ENCODE peak calls at places on chromosomes 13 and 19, in ten cellular contexts. A is left ventricle myocardium inferior; H is cardiac muscle cell; J is colonic mucosa; X is body of pancreas; R is CD8-positive, alpha-beta T cell; K is CD8-positive, alpha-beta memory T cell; C is HCT116; F is effector memory CD4-positive, alpha-beta T cell; U is tibial artery. M is an unnamed sample.

GRCh38 chr13:33953203-33953602 is 135.3 kb downstream of the RFC3 start:
- DNase-seq in C (no peak), U (no peak), K (no peak), H (no peak), R (no peak), F (no peak), J (no peak), A (no peak), X (no peak), M (no peak)

GRCh38 chr19:50461066-50461875 is 15.0 kb upstream of the EMC10 start:
- DNase-seq in F (peak; percentile 19), J (peak; percentile 65), H (peak; percentile 69), X (peak; percentile 67), K (peak; percentile 42), R (peak; percentile 48), C (peak; percentile 48), A (peak; percentile 36), U (no peak), M (peak; percentile 90)

GRCh38 chr13:102904408-102904862 is 58.6 kb downstream of the ERCC5 start:
- DNase-seq in K (no peak), U (no peak), R (no peak), C (no peak), X (no peak), A (no peak), F (no peak), J (no peak), H (no peak), M (no peak)

GRCh38 chr19:1315470-1316166 is 29.9 kb downstream of the EFNA2 start:
- DNase-seq in X (peak; percentile 65), J (peak; percentile 73), R (no peak), F (no peak), C (peak; percentile 18), K (no peak), H (peak; percentile 67), A (peak; percentile 53), U (no peak), M (peak; percentile 86)

GRCh38 chr13:34064456-34065205 is 246.7 kb downstream of the RFC3 start:
- DNase-seq in C (no peak), H (no peak), X (no peak), U (no peak), J (no peak), F (no peak), A (no peak), K (no peak), R (no peak), M (no peak)

GRCh38 chr13:113616991-113617749 is 32.6 kb downstream of the TFDP1 start:
- DNase-seq in H (peak; percentile 76), J (no peak), X (peak; percentile 23), K (no peak), R (no peak), U (no peak), C (no peak), F (no peak), A (no peak), M (peak; percentile 76)

GRCh38 chr13:101424381-101425155 is 8.3 kb upstream of the NALCN start:
- DNase-seq in A (no peak), U (no peak), K (no peak), X (peak; percentile 24), C (no peak), H (no peak), R (no peak), J (no peak), F (no peak), M (no peak)

GRCh38 chr19:21020298-21021227 is at the start of gene ZNF430:
- DNase-seq in K (peak; percentile 90), F (peak; percentile 91), U (peak; percentile 96), R (peak; percentile 89), J (peak; percentile 97), C (peak; percentile 93), X (peak; percentile 94), A (peak; percentile 92), H (peak; percentile 96), M (peak; percentile 99)

GRCh38 chr19:40269216-40269940 is 15.8 kb downstream of the AKT2 start:
- DNase-seq in J (no peak), X (no peak), H (no peak), R (no peak), K (no peak), U (no peak), C (no peak), A (no peak), F (no peak), M (no peak)
- H3K4me1 ChIP-seq in J (no peaks in the 10 kb centered on the region), X (peaks cover 74% of the 10 kb centered on the region), H (no peaks in the 10 kb centered on the region), R (peaks cover 28% of the 10 kb centered on the region), K (peaks cover 19% of the 10 kb centered on the region), U (no peaks in the 10 kb centered on the region), C (no peaks in the 10 kb centered on the region), A (peaks cover 96% of the 10 kb centered on the region), F (no peaks in the 10 kb centered on the region), M (no peaks in the 10 kb centered on the region)

GRCh38 chr13:48400090-48400694 is 12.7 kb downstream of the LPAR6 start:
- DNase-seq in X (no peak), C (no peak), H (no peak), R (no peak), U (no peak), A (no peak), F (no peak), J (no peak), K (no peak), M (no peak)

GRCh38 chr13:48400820-48401219 is 12.1 kb downstream of the LPAR6 start:
- DNase-seq in J (no peak), K (no peak), H (no peak), A (no peak), U (no peak), F (no peak), R (no peak), C (no peak), X (no peak), M (no peak)

GRCh38 chr13:48401480-48401879 is 11.4 kb downstream of the LPAR6 start:
- DNase-seq in U (no peak), F (no peak), H (no peak), X (no peak), C (no peak), A (no peak), R (no peak), J (no peak), K (no peak), M (no peak)

GRCh38 chr13:48397744-48398143 is 15.2 kb downstream of the LPAR6 start:
- DNase-seq in X (no peak), U (no peak), H (no peak), R (no peak), K (no peak), J (no peak), C (no peak), A (no peak), F (no peak), M (no peak)

DNA sequence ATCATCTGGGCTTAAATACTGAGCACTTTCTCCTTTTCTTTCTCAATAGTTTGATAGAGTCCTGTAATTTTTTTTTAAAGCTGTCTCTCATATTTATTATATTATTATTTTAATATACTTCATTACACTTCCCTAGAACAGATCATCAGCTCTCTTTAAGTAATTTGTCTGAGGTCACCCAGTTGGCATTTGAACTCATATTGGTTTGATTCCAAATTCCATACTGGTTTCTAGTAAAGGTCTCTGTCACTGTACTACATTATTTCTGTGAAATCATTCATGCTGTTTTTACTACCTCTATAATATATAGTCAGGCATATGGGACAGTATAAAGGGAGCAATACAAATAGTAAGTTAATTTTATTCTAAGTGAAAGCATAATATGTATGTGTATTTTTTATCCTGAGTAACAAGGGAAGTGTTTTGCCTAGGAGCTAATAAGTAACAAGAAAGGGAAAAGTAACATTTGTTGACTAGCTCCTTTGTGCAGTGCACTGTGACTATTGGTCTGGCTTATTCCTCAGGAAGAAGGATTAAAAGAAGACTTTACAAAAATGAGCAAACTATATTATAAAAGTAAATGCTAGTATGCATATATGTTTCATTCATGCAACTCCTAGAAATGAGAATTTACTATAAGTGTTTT is 14.3 kb downstream of the LPAR6 start:
- DNase-seq in H (no peak), J (no peak), X (no peak), F (no peak), K (no peak), U (no peak), R (no peak), C (no peak), A (no peak), M (no peak)
- H3K4me1 ChIP-seq in H (no peaks in the 10 kb centered on the region), J (no peaks in the 10 kb centered on the region), X (peaks cover 11% of the 10 kb centered on the region), F (peaks cover 13% of the 10 kb centered on the region), K (peaks cover 29% of the 10 kb centered on the region), U (no peaks in the 10 kb centered on the region), R (peaks cover 28% of the 10 kb centered on the region), C (no peaks in the 10 kb centered on the region), A (peaks cover 55% of the 10 kb centered on the region), M (no peaks in the 10 kb centered on the region)

DNA sequence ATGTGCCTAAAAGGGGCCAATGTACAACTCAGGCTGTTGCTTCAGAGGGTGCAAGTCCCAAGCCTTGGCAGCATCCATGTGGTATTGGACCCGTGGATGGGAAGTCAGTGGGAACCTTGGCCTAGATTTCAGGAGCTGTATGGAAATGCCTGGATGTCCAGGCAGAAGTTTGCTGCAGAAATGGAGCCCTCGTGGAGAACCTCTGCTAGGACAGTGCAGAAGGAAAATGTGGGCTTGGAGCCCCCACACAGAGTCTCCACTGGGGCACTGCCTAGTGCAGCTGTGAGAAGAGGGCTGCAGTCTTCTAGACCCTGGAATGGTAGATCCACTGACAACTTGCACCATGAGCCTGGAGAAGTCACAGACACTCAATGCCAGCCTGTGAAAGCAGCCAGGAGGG is 28.5 kb downstream of the GPC5 start:
- DNase-seq in C (no peak), A (no peak), H (no peak), K (no peak), J (no peak), F (no peak), X (no peak), U (no peak), R (no peak), M (no peak)
- H3K4me1 ChIP-seq in C (no peaks in the 10 kb centered on the region), A (no peaks in the 10 kb centered on the region), H (no peaks in the 10 kb centered on the region), K (no peaks in the 10 kb centered on the region), J (no peaks in the 10 kb centered on the region), F (no peaks in the 10 kb centered on the region), X (no peaks in the 10 kb centered on the region), U (no peaks in the 10 kb centered on the region), R (no peaks in the 10 kb centered on the region), M (no peaks in the 10 kb centered on the region)

GRCh38 chr19:16338470-16339360 is 14.1 kb downstream of the KLF2 start:
- DNase-seq in K (peak; percentile 48), H (no peak), F (peak; percentile 28), U (no peak), J (no peak), C (peak; percentile 56), A (no peak), X (peak; percentile 17), R (no peak), M (peak; percentile 57)

GRCh38 chr19:16342002-16342715 is 17.5 kb downstream of the KLF2 start:
- DNase-seq in U (no peak), H (no peak), C (no peak), K (no peak), J (no peak), F (no peak), A (peak; percentile 39), X (no peak), R (no peak), M (no peak)

GRCh38 chr19:16340092-16340491 is 15.5 kb downstream of the KLF2 start:
- DNase-seq in F (no peak), R (no peak), U (no peak), C (no peak), H (no peak), X (no peak), A (no peak), J (no peak), K (no peak), M (no peak)

GRCh38 chr19:16339361-16339725 is 14.7 kb downstream of the KLF2 start:
- DNase-seq in A (no peak), U (no peak), K (no peak), R (no peak), F (no peak), H (no peak), J (no peak), C (no peak), X (no peak), M (no peak)

DNA sequence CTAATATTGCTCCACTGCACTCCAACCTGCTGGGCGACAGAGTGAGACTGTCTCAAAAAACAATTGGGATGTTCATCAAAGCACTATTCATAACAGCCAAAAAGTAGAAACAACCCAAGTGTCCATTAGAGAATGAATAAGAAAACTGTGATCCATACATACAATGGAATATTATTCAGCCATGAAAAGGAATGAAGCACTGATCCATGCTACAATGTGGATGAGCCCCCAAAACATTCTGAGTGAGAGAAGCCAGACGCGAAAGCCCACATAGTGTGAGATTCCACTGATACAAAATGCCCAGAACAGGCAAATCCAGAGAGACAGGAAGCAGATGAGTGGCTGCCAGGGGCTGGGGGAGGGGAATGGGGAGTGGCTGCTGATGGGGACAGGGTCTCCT is 16.0 kb downstream of the KLF2 start:
- DNase-seq in U (no peak), K (no peak), C (no peak), A (no peak), J (no peak), R (no peak), X (no peak), H (no peak), F (no peak), M (no peak)
- H3K4me1 ChIP-seq in U (peaks cover 3% of the 10 kb centered on the region), K (peaks cover 70% of the 10 kb centered on the region), C (peaks cover 23% of the 10 kb centered on the region), A (peaks cover 67% of the 10 kb centered on the region), J (no peaks in the 10 kb centered on the region), R (peaks cover 71% of the 10 kb centered on the region), X (no peaks in the 10 kb centered on the region), H (peaks cover 17% of the 10 kb centered on the region), F (peaks cover 40% of the 10 kb centered on the region), M (no peaks in the 10 kb centered on the region)

M was measured in endodermal cell.